ENCODE peak calls at places on chromosomes 2 and 18, in six cellular contexts. Z is epithelial cell of esophagus, N is brain microvascular endothelial cell, A is PC-9, P is tibial artery, L is fibroblast of the aortic adventitia. Y is an unnamed sample.

GRCh38 chr18:67354692-67355091 is 161.8 kb downstream of the DSEL start:
- DNase-seq in Z (no peak), A (no peak), L (no peak), P (no peak), N (no peak), Y (no peak)

GRCh38 chr2:97797355-97797754 is 84.0 kb downstream of the ZAP70 start:
- DNase-seq in Z (no peak), L (no peak), N (no peak), A (no peak), P (no peak), Y (no peak)

GRCh38 chr2:135820003-135820618 is 16.9 kb downstream of the LCT start:
- DNase-seq in A (no peak), Z (no peak), N (peak), P (no peak), L (no peak), Y (peak)

GRCh38 chr2:99340669-99341236 is 3.6 kb downstream of the EIF5B start:
- DNase-seq in Z (peak), L (no peak), A (no peak), N (no peak), P (no peak), Y (no peak)

GRCh38 chr2:12918841-12919445 is 202.2 kb downstream of the TRIB2 start:
- DNase-seq in Z (peak), A (no peak), P (peak), L (peak), N (peak), Y (peak)

GRCh38 chr2:241156997-241157441 is 6.8 kb downstream of the PPP1R7 start:
- DNase-seq in L (no peak), A (no peak), Z (no peak), N (no peak), P (no peak), Y (no peak)

GRCh38 chr2:67289921-67290371 is 107.2 kb upstream of the ETAA1 start:
- DNase-seq in A (peak), L (peak), P (no peak), N (peak), Z (peak), Y (no peak)

GRCh38 chr2:187615364-187615763 is 61.1 kb upstream of the TFPI start:
- DNase-seq in Z (no peak), P (no peak), L (peak), N (no peak), A (no peak), Y (no peak)

GRCh38 chr2:224658776-224659175 is 57.4 kb downstream of the CCDC195 start:
- DNase-seq in Z (no peak), L (no peak), A (no peak), P (no peak), N (no peak), Y (no peak)

GRCh38 chr2:18435425-18436037 is 124.9 kb downstream of the RDH14 start:
- DNase-seq in A (peak), N (peak), P (no peak), Z (peak), L (peak), Y (peak)

GRCh38 chr18:24656571-24656971 is 196.1 kb downstream of the HRH4 start:
- DNase-seq in Z (peak), N (no peak), P (no peak), A (no peak), L (no peak), Y (no peak)

GRCh38 chr2:214542251-214542650 is 131.4 kb downstream of the VWC2L start:
- DNase-seq in L (no peak), N (no peak), Z (no peak), P (no peak), A (no peak), Y (no peak)

GRCh38 chr2:4995466-4995865 is 696.7 kb upstream of the SOX11 start:
- DNase-seq in L (no peak), P (no peak), A (no peak), Z (no peak), N (no peak), Y (no peak)

GRCh38 chr2:127085260-127085666 is 21.7 kb downstream of the BIN1 start:
- DNase-seq in A (peak), L (peak), P (no peak), N (no peak), Z (peak), Y (no peak)

GRCh38 chr2:96601382-96602292 is 36.5 kb downstream of the KANSL3 start:
- DNase-seq in N (no peak), A (no peak), Z (no peak), L (no peak), P (no peak), Y (no peak)

GRCh38 chr2:58140508-58141072 is 94.0 kb downstream of the VRK2 start:
- DNase-seq in A (no peak), Z (no peak), L (peak), P (no peak), N (no peak), Y (no peak)

GRCh38 chr18:32373995-32374394 is 96.7 kb downstream of the GAREM1 start:
- DNase-seq in L (peak), N (peak), P (no peak), A (peak), Z (peak), Y (no peak)

GRCh38 chr18:75340206-75340605 is 87.3 kb downstream of the SMIM21 start:
- DNase-seq in L (no peak), N (no peak), Z (no peak), P (no peak), A (no peak), Y (no peak)

DNA sequence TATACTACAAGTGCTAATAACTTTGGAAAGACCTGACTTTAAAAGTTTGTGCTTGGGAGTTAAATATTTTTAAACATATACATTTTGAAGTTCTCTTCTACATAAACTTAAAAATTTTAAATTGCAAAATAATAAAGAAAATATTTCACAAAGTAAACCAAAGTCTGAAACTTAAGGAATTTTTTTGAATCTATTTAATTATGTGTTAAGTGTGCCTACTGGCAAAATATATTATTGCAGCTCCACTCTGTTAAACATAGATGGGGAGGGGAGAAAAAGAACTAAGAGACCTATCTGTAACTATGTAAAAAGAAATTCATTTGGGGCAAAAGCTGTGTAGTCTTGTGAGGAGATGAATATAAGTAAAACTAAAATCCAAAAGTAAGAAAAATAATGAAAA is 133.3 kb upstream of the UBE2E3 start:
- DNase-seq in A (no peak), L (no peak), P (no peak), N (no peak), Z (no peak), Y (no peak)
- TF ChIP-seq CTCF in A (peak), L (peak), P (no peak), N (no peak), Z (no peak), Y (no peak)

DNA sequence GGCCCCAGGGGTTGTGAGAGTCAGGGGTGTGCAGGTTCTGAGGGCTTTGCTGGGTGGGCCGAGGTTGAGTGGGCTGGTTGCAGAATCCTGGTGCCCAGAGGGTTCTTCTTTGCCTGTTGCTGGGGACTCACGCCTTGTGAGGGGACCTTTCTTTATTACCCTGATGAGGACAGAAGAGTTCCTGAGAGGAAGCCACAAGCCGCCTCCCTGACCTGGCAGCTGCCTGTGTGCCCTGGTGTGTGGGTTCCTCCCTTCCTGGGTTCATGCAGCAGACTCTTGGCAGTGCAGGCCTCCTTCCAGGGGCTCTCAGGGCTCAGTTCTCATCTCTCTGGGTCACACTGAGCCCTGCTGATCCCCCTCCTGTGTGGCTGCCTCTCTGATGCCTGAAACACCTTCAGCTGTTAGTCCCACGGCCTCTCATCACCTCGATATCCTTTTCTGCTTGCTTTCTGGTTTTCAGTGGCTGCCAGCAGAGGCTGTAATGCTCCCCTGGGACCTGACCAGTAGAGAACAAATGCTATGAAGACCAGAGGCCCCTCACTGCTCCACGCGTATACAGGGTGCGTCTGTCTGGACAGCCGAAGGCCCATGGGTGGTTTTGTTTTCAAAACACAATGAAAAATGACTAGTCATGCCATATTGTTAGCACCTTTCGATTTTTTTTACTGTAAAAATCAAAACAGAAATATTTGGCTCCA is 191.3 kb downstream of the AGAP1 start:
- DNase-seq in N (peak), P (no peak), L (peak), Z (no peak), A (no peak), Y (no peak)
- H3K4me3 ChIP-seq in N (no peak), P (no peak), L (no peak), Z (no peak), A (no peak), Y (no peak)

GRCh38 chr2:132449868-132450267 is 33.3 kb downstream of the GPR39 start:
- DNase-seq in N (no peak), P (no peak), A (no peak), L (no peak), Z (no peak), Y (no peak)

GRCh38 chr2:132446460-132446859 is 29.9 kb downstream of the GPR39 start:
- DNase-seq in N (no peak), Z (no peak), A (no peak), P (no peak), L (no peak), Y (no peak)

GRCh38 chr2:132443106-132443505 is 26.5 kb downstream of the GPR39 start:
- DNase-seq in Z (no peak), A (no peak), N (no peak), P (no peak), L (no peak), Y (no peak)

GRCh38 chr2:132448331-132448730 is 31.7 kb downstream of the GPR39 start:
- DNase-seq in N (no peak), Z (no peak), P (no peak), L (no peak), A (no peak), Y (no peak)

DNA sequence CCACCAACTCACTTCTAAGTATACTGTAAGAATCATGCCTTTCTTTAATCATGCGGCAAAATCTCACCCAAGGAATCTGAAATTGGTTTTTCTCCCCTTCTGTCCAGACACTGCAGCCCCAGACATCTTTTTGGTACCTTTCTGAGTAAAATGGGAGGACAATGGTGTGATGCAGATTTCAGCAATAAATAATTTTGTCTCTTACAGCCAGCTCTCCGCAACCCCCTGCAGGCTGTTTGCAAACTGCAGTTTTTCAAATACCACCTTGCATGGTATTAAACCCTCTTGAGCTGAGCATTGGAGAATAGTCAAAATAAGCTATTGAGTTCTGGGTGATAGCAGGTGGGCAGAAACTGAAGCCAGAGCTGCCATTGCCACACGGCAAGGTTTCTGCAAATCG is 32.2 kb downstream of the GPR39 start:
- DNase-seq in L (peak), N (peak), P (peak), Z (peak), A (no peak), Y (no peak)
- TF ChIP-seq CTCF in L (peak), N (peak), P (peak), Z (peak), A (peak), Y (peak)

GRCh38 chr2:74415762-74416395 is 5.5 kb downstream of the C2orf81 start:
- DNase-seq in L (no peak), P (no peak), N (no peak), A (no peak), Z (no peak), Y (no peak)
- H3K4me3 ChIP-seq in L (no peak), P (peak), N (peak), A (no peak), Z (no peak), Y (peak)

GRCh38 chr18:50662177-50662576 is 102.3 kb downstream of the MAPK4 start:
- DNase-seq in L (peak), N (no peak), A (no peak), P (no peak), Z (peak), Y (no peak)
- TF ChIP-seq CTCF in L (peak), N (peak), A (peak), P (no peak), Z (peak), Y (peak)

GRCh38 chr18:56377161-56377560 is 261.2 kb downstream of the TXNL1 start:
- DNase-seq in P (no peak), A (no peak), N (no peak), Z (no peak), L (peak), Y (no peak)
- H3K4me3 ChIP-seq in P (no peak), A (no peak), N (no peak), Z (no peak), L (no peak), Y (no peak)

GRCh38 chr2:38446418-38446817 is 69.3 kb upstream of the ATL2 start:
- DNase-seq in A (no peak), P (no peak), L (no peak), N (no peak), Z (no peak), Y (no peak)
- TF ChIP-seq CTCF in A (no peak), P (peak), L (peak), N (peak), Z (peak), Y (no peak)

Y was measured in astrocyte of the cerebellum.